ENCODE peak calls at places on chromosomes 2 and 18, in four cellular contexts. U is KBM-7, V is MM.1S, X is germinal center. N is an unnamed sample.

GRCh38 chr18:47118986-47119385 is 31.3 kb downstream of the HDHD2 start:
- DNase-seq in U (no peak), V (no peak), X (no peak), N (no peak)

GRCh38 chr18:79819951-79820351 is 22.2 kb downstream of the KCNG2 start:
- DNase-seq in U (peak; percentile 90), V (no peak), X (peak; percentile 86), N (peak; percentile 89)

GRCh38 chr2:48991415-48992131 is 162.7 kb downstream of the FSHR start:
- DNase-seq in U (no peak), V (no peak), X (no peak), N (no peak)

GRCh38 chr2:200129756-200130462 is 174.5 kb downstream of the MAIP1 start:
- DNase-seq in U (no peak), V (no peak), X (no peak), N (no peak)

GRCh38 chr2:100246163-100247145 is 75.8 kb downstream of the LONRF2 start:
- DNase-seq in U (peak; percentile 32), V (no peak), X (peak; percentile 67), N (peak; percentile 63)

GRCh38 chr2:151238527-151239487 is 22.9 kb downstream of the RBM43 start:
- DNase-seq in U (peak; percentile 77), V (peak; percentile 51), X (peak; percentile 37), N (peak; percentile 49)

GRCh38 chr2:41662461-41662860 is 385.4 kb upstream of the PKDCC start:
- DNase-seq in U (no peak), V (no peak), X (no peak), N (no peak)

GRCh38 chr2:37776487-37776886 is 105.0 kb upstream of the CDC42EP3 start:
- DNase-seq in U (no peak), V (no peak), X (no peak), N (no peak)

GRCh38 chr2:85183078-85183477 is 49.9 kb downstream of the TCF7L1 start:
- DNase-seq in U (no peak), V (no peak), X (no peak), N (no peak)

GRCh38 chr18:75429975-75430374 is 2.5 kb upstream of the SMIM21 start:
- DNase-seq in U (no peak), V (no peak), X (no peak), N (no peak)

GRCh38 chr2:98269274-98269673 is 77.0 kb upstream of the CNGA3 start:
- DNase-seq in U (peak; percentile 68), V (peak; percentile 50), X (peak; percentile 58), N (peak; percentile 48)

GRCh38 chr2:75592888-75593287 is 32.1 kb upstream of the EVA1A start:
- DNase-seq in U (no peak), V (no peak), X (no peak), N (no peak)

GRCh38 chr2:240430595-240430994 is 4.9 kb upstream of the GPC1 start:
- DNase-seq in U (no peak), V (no peak), X (no peak), N (no peak)

GRCh38 chr2:168348076-168348475 is 100.7 kb upstream of the STK39 start:
- DNase-seq in U (peak; percentile 51), V (peak; percentile 49), X (peak; percentile 26), N (peak; percentile 51)

GRCh38 chr18:77068321-77068841 is 64.2 kb downstream of the MBP start:
- DNase-seq in U (peak; percentile 75), V (no peak), X (peak; percentile 38), N (no peak)

GRCh38 chr2:72024451-72025175 is 123.0 kb downstream of the CYP26B1 start:
- DNase-seq in U (no peak), V (no peak), X (no peak), N (no peak)

GRCh38 chr18:48453330-48454063 is 44.3 kb upstream of the ZBTB7C start:
- DNase-seq in U (no peak), V (no peak), X (no peak), N (no peak)

GRCh38 chr2:12397861-12398260 is 318.9 kb upstream of the TRIB2 start:
- DNase-seq in U (peak; percentile 32), V (peak; percentile 27), X (no peak), N (no peak)

GRCh38 chr2:100625731-100626130 is 62.9 kb downstream of the PDCL3 start:
- DNase-seq in U (no peak), V (no peak), X (no peak), N (no peak)

GRCh38 chr18:48540329-48541025 is 1.6 kb downstream of the CTIF start:
- DNase-seq in U (peak; percentile 74), V (peak; percentile 64), X (peak; percentile 31), N (peak; percentile 79)

GRCh38 chr18:37741012-37741586 is 175.5 kb upstream of the CELF4 start:
- DNase-seq in U (no peak), V (peak; percentile 24), X (no peak), N (no peak)

GRCh38 chr18:55007582-55007981 is 48.3 kb upstream of the CCDC68 start:
- DNase-seq in U (no peak), V (no peak), X (no peak), N (no peak)

GRCh38 chr2:109339519-109339991 is 210.6 kb downstream of the SH3RF3 start:
- DNase-seq in U (no peak), V (no peak), X (no peak), N (no peak)

GRCh38 chr2:60844105-60844504 is 37.3 kb upstream of the REL start:
- DNase-seq in U (no peak), V (no peak), X (no peak), N (no peak)

GRCh38 chr2:121257476-121257831 is 27.5 kb downstream of the TFCP2L1 start:
- DNase-seq in U (no peak), V (no peak), X (no peak), N (no peak)